ENCODE peak calls at places on chromosomes 6 and 20, in six cellular contexts. M is activated T-helper 1 cell treated with anti-CD3 and anti-CD28 coated beads, Interleukin-2, amount 50 U/mL, for 16 hours; G is mammary epithelial cell; C is HEK293T; Q is NCI-H2171 treated with DMSO at 0.1 percent for 48 hours; V is A172. N is an unnamed sample.

GRCh38 chr20:8721098-8721497 is 347.8 kb upstream of the PLCB4 start:
- DNase-seq in V (peak), C (peak), Q (peak), G (peak), M (no peak), N (peak)

GRCh38 chr6:108966236-108966635 is 118.0 kb downstream of the ARMC2 start:
- DNase-seq in C (no peak), Q (no peak), G (no peak), M (no peak), V (no peak), N (no peak)

GRCh38 chr6:56507517-56507916 is 135.2 kb downstream of the DST start:
- DNase-seq in G (no peak), V (no peak), Q (no peak), C (no peak), M (no peak), N (no peak)

GRCh38 chr6:140985679-140986275 is 1146.9 kb upstream of the GJE1 start:
- DNase-seq in Q (no peak), G (no peak), M (no peak), V (no peak), C (no peak), N (no peak)

GRCh38 chr6:7136859-7137334 is 29.1 kb downstream of the RREB1 start:
- DNase-seq in M (no peak), C (no peak), V (no peak), Q (no peak), G (no peak), N (no peak)

GRCh38 chr6:141321486-141322347 is 811.0 kb upstream of the GJE1 start:
- DNase-seq in V (no peak), Q (no peak), C (no peak), M (no peak), G (no peak), N (peak)

GRCh38 chr6:168909288-168909687 is 344.4 kb downstream of the THBS2 start:
- DNase-seq in V (no peak), Q (no peak), M (no peak), C (no peak), G (no peak), N (no peak)

GRCh38 chr20:22004946-22005345 is 299.5 kb downstream of the PAX1 start:
- DNase-seq in V (no peak), C (no peak), G (no peak), M (no peak), Q (no peak), N (no peak)

GRCh38 chr6:12767016-12767415 is 50.4 kb downstream of the PHACTR1 start:
- DNase-seq in C (no peak), Q (peak), G (no peak), V (no peak), M (no peak), N (no peak)

GRCh38 chr20:19783966-19784401 is 25.9 kb downstream of the RIN2 start:
- DNase-seq in M (no peak), V (peak), G (peak), Q (no peak), C (no peak), N (no peak)

N was measured in brain pericyte.